ENCODE peak calls at places on chromosomes 13 and 19, in eight cellular contexts. K is heart left ventricle, Y is colonic mucosa, I is dorsolateral prefrontal cortex, H is testis, G is lung, W is cardiac fibroblast, R is astrocyte of the cerebellum. D is an unnamed sample.

GRCh38 chr13:113654175-113654560 is 3.8 kb downstream of the ATP4B start:
- DNase-seq in K (no peak), Y (no peak), I (no peak), H (no peak), G (no peak), W (no peak), R (no peak), D (no peak)

GRCh38 chr19:46935066-46935663 is 74.4 kb downstream of the ARHGAP35 start:
- DNase-seq in K (no peak), Y (no peak), I (no peak), H (no peak), G (no peak), W (no peak), R (no peak), D (no peak)

GRCh38 chr13:75896271-75896670 is 260.1 kb downstream of the LMO7 start:
- DNase-seq in K (no peak), Y (no peak), I (no peak), H (no peak), G (no peak), W (no peak), R (no peak), D (no peak)

GRCh38 chr19:556611-557382 is 12.9 kb downstream of the GZMM start:
- DNase-seq in K (no peak), Y (no peak), I (no peak), H (no peak), G (no peak), W (no peak), R (no peak), D (no peak)

GRCh38 chr13:32032780-32033179 is 1.2 kb downstream of the FRY start:
- DNase-seq in K (no peak), Y (no peak), I (no peak), H (no peak), G (no peak), W (no peak), R (no peak), D (no peak)

GRCh38 chr13:20191902-20192469 is 752 bp downstream of the GJB2 start:
- DNase-seq in K (no peak), Y (peak; percentile 75), I (no peak), H (peak; percentile 21), G (no peak), W (peak; percentile 15), R (no peak), D (peak; percentile 42)

GRCh38 chr19:50202962-50203280 is 501 bp upstream of the MYH14 start:
- DNase-seq in K (no peak), Y (no peak), I (no peak), H (no peak), G (no peak), W (no peak), R (no peak), D (no peak)

GRCh38 chr13:50230365-50230978 is 215.2 kb downstream of the KCNRG start:
- DNase-seq in K (no peak), Y (no peak), I (no peak), H (no peak), G (no peak), W (peak; percentile 84), R (no peak), D (peak; percentile 83)

GRCh38 chr19:48844472-48844871 is 8.2 kb upstream of the HSD17B14 start:
- DNase-seq in K (no peak), Y (no peak), I (no peak), H (peak; percentile 56), G (no peak), W (peak; percentile 51), R (no peak), D (peak; percentile 49)

GRCh38 chr19:8973501-8974091 is 36.6 kb downstream of the MUC16 start:
- DNase-seq in K (no peak), Y (no peak), I (no peak), H (peak; percentile 15), G (no peak), W (no peak), R (no peak), D (peak; percentile 14)

GRCh38 chr19:577439-578392 is 5.3 kb downstream of the BSG start:
- DNase-seq in K (no peak), Y (no peak), I (no peak), H (no peak), G (no peak), W (no peak), R (no peak), D (no peak)

GRCh38 chr13:107669356-107669755 is 546.0 kb downstream of the LIG4 start:
- DNase-seq in K (no peak), Y (no peak), I (no peak), H (no peak), G (no peak), W (no peak), R (peak; percentile 9), D (no peak)

GRCh38 chr13:30569901-30570576 is 47.7 kb upstream of the USPL1 start:
- DNase-seq in K (no peak), Y (peak; percentile 24), I (no peak), H (peak; percentile 51), G (no peak), W (peak; percentile 91), R (peak; percentile 90), D (peak; percentile 97)

GRCh38 chr19:39941615-39942507 is 7.4 kb upstream of the FCGBP start:
- DNase-seq in K (no peak), Y (no peak), I (no peak), H (peak; percentile 19), G (peak; percentile 28), W (peak; percentile 15), R (peak; percentile 2), D (peak; percentile 39)

GRCh38 chr13:86946734-86947133 is 724.4 kb upstream of the SLITRK5 start:
- DNase-seq in K (no peak), Y (no peak), I (no peak), H (no peak), G (no peak), W (no peak), R (no peak), D (peak; percentile 14)

GRCh38 chr13:113419531-113420183 is 33.6 kb downstream of the ADPRHL1 start:
- DNase-seq in K (no peak), Y (no peak), I (no peak), H (no peak), G (no peak), W (no peak), R (no peak), D (no peak)

GRCh38 chr19:6828306-6828697 is 55.8 kb downstream of the VAV1 start:
- DNase-seq in K (no peak), Y (no peak), I (no peak), H (no peak), G (no peak), W (no peak), R (no peak), D (peak; percentile 70)

GRCh38 chr19:46951236-46951986 is 68.2 kb upstream of the NPAS1 start:
- DNase-seq in K (no peak), Y (peak; percentile 90), I (peak; percentile 36), H (no peak), G (no peak), W (peak; percentile 37), R (no peak), D (peak; percentile 85)

GRCh38 chr13:50410921-50411712 is 395.9 kb downstream of the KCNRG start:
- DNase-seq in K (no peak), Y (no peak), I (no peak), H (no peak), G (peak; percentile 35), W (peak; percentile 82), R (no peak), D (peak; percentile 90)

GRCh38 chr19:28612275-28612769 is 600.6 kb downstream of the UQCRFS1 start:
- DNase-seq in K (no peak), Y (no peak), I (no peak), H (no peak), G (no peak), W (no peak), R (no peak), D (no peak)

GRCh38 chr13:20848203-20848602 is 54.3 kb downstream of the XPO4 start:
- DNase-seq in K (no peak), Y (no peak), I (no peak), H (no peak), G (no peak), W (no peak), R (peak; percentile 6), D (no peak)

GRCh38 chr13:93339550-93339949 is 112.9 kb downstream of the GPC6 start:
- DNase-seq in K (no peak), Y (no peak), I (no peak), H (no peak), G (no peak), W (no peak), R (no peak), D (no peak)

GRCh38 chr13:113041293-113041690 is 64.3 kb upstream of the F7 start:
- DNase-seq in K (no peak), Y (no peak), I (peak; percentile 89), H (no peak), G (no peak), W (no peak), R (no peak), D (no peak)

GRCh38 chr13:109036091-109036490 is 406.7 kb downstream of the MYO16 start:
- DNase-seq in K (no peak), Y (no peak), I (no peak), H (no peak), G (no peak), W (no peak), R (peak; percentile 5), D (no peak)

GRCh38 chr19:32837531-32837930 is 32.0 kb downstream of the SLC7A9 start:
- DNase-seq in K (no peak), Y (no peak), I (no peak), H (no peak), G (no peak), W (no peak), R (no peak), D (no peak)

GRCh38 chr13:99823961-99824360 is 147.6 kb downstream of the ZIC5 start:
- DNase-seq in K (no peak), Y (no peak), I (no peak), H (no peak), G (no peak), W (no peak), R (no peak), D (no peak)

GRCh38 chr13:31538067-31539042 is 201.0 kb upstream of the RXFP2 start:
- DNase-seq in K (no peak), Y (peak; percentile 25), I (no peak), H (no peak), G (no peak), W (peak; percentile 68), R (no peak), D (peak; percentile 39)

GRCh38 chr19:5024282-5024681 is 55.4 kb downstream of the KDM4B start:
- DNase-seq in K (no peak), Y (no peak), I (no peak), H (peak; percentile 64), G (no peak), W (no peak), R (no peak), D (no peak)
- H3K4me3 ChIP-seq in K (no peak overlapping the region), Y (no peak overlapping the region), I (no peak overlapping the region), H (no peak overlapping the region), G (no peak overlapping the region), W (no peak overlapping the region), R (no peak overlapping the region), D (no peak overlapping the region)

GRCh38 chr19:13212759-13213330 is 62.6 kb downstream of the IER2 start:
- DNase-seq in K (peak; percentile 40), Y (peak; percentile 79), I (no peak), H (peak; percentile 52), G (peak; percentile 59), W (peak; percentile 57), R (no peak), D (peak; percentile 66)
- TF ChIP-seq CTCF in K (peak; percentile 48), Y (peak; percentile 51), I (peak; percentile 41), H (peak; percentile 33), G (peak; percentile 46), W (peak; percentile 72), R (peak; percentile 51), D (peak; percentile 61)

GRCh38 chr19:3028305-3029069 is 593 bp downstream of the TLE2 start:
- DNase-seq in K (no peak), Y (peak; percentile 39), I (no peak), H (no peak), G (no peak), W (no peak), R (no peak), D (no peak)
- H3K4me3 ChIP-seq in K (peak overlapping the region; percentile 72), Y (peak overlapping the region; percentile 52), I (peak overlapping the region; percentile 59), H (peak overlapping the region; percentile 58), G (peak overlapping the region; percentile 71), W (peak overlapping the region; percentile 73), R (peak overlapping the region; percentile 44), D (peak overlapping the region; percentile 39)

GRCh38 chr13:70960841-70961443 is 852.7 kb upstream of the KLHL1 start:
- DNase-seq in K (no peak), Y (no peak), I (no peak), H (no peak), G (no peak), W (peak; percentile 48), R (peak; percentile 42), D (peak; percentile 50)
- TF ChIP-seq CTCF in K (peak; percentile 64), Y (peak; percentile 37), I (peak; percentile 60), H (peak; percentile 67), G (peak; percentile 7), W (peak; percentile 55), R (peak; percentile 67), D (peak; percentile 66)